ENCODE peak calls at places on chromosome 21, in four cellular contexts. P is HepG2, M is K562, J is H1. W is an unnamed sample.

GRCh38 chr21:31911138-31911907 is 38.5 kb downstream of the HUNK start:
- DNase-seq in P (no peak), M (no peak), J (no peak), W (no peak)

GRCh38 chr21:26515257-26515656 is 57.8 kb downstream of the CYYR1 start:
- DNase-seq in P (no peak), M (no peak), J (no peak), W (no peak)

GRCh38 chr21:29669416-29669815 is 270.4 kb downstream of the GRIK1 start:
- DNase-seq in P (no peak), M (no peak), J (no peak), W (no peak)

GRCh38 chr21:34743831-34744230 is 75.0 kb downstream of the CLIC6 start:
- DNase-seq in P (no peak), M (no peak), J (no peak), W (no peak)

GRCh38 chr21:25967566-25968438 is 202.8 kb downstream of the APP start:
- DNase-seq in P (no peak), M (no peak), J (no peak), W (no peak)

GRCh38 chr21:35198004-35198403 is 148.9 kb upstream of the RUNX1 start:
- DNase-seq in P (no peak), M (no peak), J (no peak), W (no peak)

GRCh38 chr21:14677639-14678179 is 131.6 kb upstream of the SAMSN1 start:
- DNase-seq in P (no peak), M (peak; percentile 83), J (no peak), W (no peak)

GRCh38 chr21:28537371-28538079 is 455.2 kb downstream of the LTN1 start:
- DNase-seq in P (no peak), M (no peak), J (no peak), W (no peak)

GRCh38 chr21:33022828-33023573 is 2.7 kb upstream of the OLIG2 start:
- DNase-seq in P (no peak), M (no peak), J (no peak), W (no peak)

GRCh38 chr21:40546657-40547056 is 300.3 kb downstream of the DSCAM start:
- DNase-seq in P (no peak), M (no peak), J (no peak), W (no peak)

GRCh38 chr21:16330340-16331319 is 600.8 kb downstream of the USP25 start:
- DNase-seq in P (peak; percentile 52), M (peak; percentile 47), J (no peak), W (peak; percentile 16)

GRCh38 chr21:31999810-32000468 is 127.1 kb downstream of the HUNK start:
- DNase-seq in P (no peak), M (no peak), J (no peak), W (no peak)

GRCh38 chr21:29190920-29191319 is 60.5 kb downstream of the MAP3K7CL start:
- DNase-seq in P (peak; percentile 29), M (no peak), J (no peak), W (no peak)

GRCh38 chr21:32918467-32919140 is 107.1 kb upstream of the OLIG2 start:
- DNase-seq in P (no peak), M (no peak), J (no peak), W (no peak)

GRCh38 chr21:44006017-44006624 is 6.0 kb upstream of the TRAPPC10 start:
- DNase-seq in P (no peak), M (no peak), J (no peak), W (no peak)

GRCh38 chr21:32457962-32458361 is 45.5 kb downstream of the EVA1C start:
- DNase-seq in P (no peak), M (no peak), J (no peak), W (no peak)

GRCh38 chr21:15003463-15004135 is 61.2 kb downstream of the NRIP1 start:
- DNase-seq in P (no peak), M (no peak), J (no peak), W (peak; percentile 30)

GRCh38 chr21:31750843-31751242 is 18.9 kb upstream of the SCAF4 start:
- DNase-seq in P (no peak), M (no peak), J (no peak), W (no peak)

GRCh38 chr21:35011681-35012080 is 37.4 kb downstream of the RUNX1 start:
- DNase-seq in P (no peak), M (no peak), J (no peak), W (no peak)

GRCh38 chr21:31594279-31594678 is 65.2 kb upstream of the SOD1 start:
- DNase-seq in P (no peak), M (no peak), J (no peak), W (no peak)

GRCh38 chr21:28439852-28440251 is 552.8 kb downstream of the LTN1 start:
- DNase-seq in P (no peak), M (no peak), J (no peak), W (no peak)

GRCh38 chr21:38295997-38296764 is 39.4 kb downstream of the KCNJ15 start:
- DNase-seq in P (no peak), M (no peak), J (no peak), W (no peak)

GRCh38 chr21:38297871-38298270 is 41.1 kb downstream of the KCNJ15 start:
- DNase-seq in P (no peak), M (no peak), J (no peak), W (no peak)

GRCh38 chr21:38299651-38300050 is 42.9 kb downstream of the KCNJ15 start:
- DNase-seq in P (no peak), M (no peak), J (no peak), W (no peak)

GRCh38 chr21:38298833-38299232 is 42.0 kb downstream of the KCNJ15 start:
- DNase-seq in P (no peak), M (no peak), J (no peak), W (no peak)

DNA sequence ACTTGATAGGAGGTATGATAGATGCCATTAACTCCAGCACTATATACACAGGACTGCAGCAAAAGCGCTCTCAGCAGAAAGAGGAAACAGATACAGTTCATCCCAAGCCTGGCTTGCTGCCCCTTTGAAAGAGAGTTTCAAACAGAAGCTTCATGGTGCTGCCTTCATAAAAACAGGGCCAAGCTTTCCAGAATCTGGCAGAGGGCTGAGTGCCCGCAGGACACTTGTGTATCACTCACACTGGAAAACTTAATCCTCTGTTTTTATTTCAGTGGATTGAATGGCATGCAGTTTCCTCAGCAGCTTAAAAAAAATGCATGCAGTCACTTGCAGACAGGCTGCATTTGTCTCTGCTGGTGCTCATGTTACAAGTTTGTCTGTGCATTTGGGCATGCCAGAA is 40.4 kb downstream of the KCNJ15 start:
- DNase-seq in P (no peak), M (no peak), J (no peak), W (no peak)
- TF ChIP-seq SP1 in P (no peak), M (no peak), J (no peak), W (no peak)

GRCh38 chr21:36282568-36283230 is 37.3 kb upstream of the MORC3 start:
- DNase-seq in P (no peak), M (no peak), J (no peak), W (no peak)
- TF ChIP-seq USF2 in P (no peak), M (no peak), J (no peak), W (no peak)

DNA sequence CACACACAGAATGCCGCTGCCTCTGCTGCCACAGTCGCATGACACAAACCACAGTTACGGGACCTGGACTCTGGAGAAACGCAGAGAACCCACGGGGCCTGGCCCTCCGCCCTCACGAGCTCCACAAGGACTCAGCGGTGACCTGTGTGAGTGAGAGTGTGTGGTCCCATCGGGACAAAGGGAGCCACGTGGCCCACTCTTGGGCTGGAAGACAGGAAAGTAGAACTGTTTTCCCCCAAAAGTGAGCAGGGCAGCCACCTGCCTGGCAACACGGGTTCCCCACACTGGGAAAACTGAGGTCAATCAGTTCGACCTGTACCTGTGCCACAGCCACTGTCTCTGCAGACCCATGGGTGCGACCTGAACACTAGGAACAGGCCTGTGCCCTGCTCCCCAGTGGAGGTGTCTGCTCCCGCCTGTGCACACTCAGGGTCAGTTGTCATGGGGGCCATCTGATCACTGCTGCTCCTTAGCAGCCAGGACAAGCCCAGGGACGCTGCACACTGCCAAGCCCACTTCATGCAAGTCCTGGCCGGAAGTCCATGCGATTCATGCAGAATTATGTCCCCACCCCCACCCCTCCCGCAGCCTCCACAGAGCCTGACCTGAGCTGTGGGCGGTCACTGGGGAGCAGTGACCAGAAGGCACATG is 54.4 kb upstream of the ADARB1 start:
- DNase-seq in P (no peak), M (no peak), J (no peak), W (peak; percentile 9)
- TF ChIP-seq SP1 in P (no peak), M (no peak), J (no peak), W (no peak)

GRCh38 chr21:42088148-42088547 is 17.0 kb downstream of the UMODL1 start:
- DNase-seq in P (no peak), M (no peak), J (no peak), W (no peak)
- TF ChIP-seq USF2 in P (no peak), M (no peak), J (no peak), W (no peak)

DNA sequence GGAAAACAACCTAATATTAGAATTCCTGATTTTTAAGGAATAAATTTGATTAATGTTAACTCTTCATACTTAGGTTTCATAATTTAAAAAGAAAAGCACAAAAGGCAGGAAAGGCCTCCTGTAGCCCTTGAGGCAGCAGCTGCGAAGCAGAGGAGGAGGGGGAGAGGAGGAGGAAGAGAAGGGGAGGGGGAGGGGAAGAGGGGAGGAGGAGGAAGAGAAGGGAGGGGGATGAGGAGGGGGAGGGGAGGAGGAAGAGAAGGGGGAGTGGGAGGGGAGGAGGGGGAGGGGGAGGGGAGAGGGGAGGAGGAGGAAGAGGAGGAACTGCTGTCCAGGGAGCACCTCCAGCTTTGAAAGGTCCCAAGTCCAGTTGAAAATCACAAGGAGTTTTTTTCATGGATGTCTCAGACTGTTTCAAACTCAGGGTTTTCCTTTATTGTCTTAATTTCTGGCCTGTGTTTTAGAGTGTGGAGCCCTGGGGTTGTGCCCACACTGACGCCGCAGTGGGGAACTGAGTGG is 35.1 kb upstream of the DIP2A start:
- DNase-seq in P (no peak), M (peak; percentile 29), J (no peak), W (no peak)
- TF ChIP-seq SP1 in P (no peak), M (no peak), J (no peak), W (no peak)

GRCh38 chr21:24895885-24896734 is 711.2 kb downstream of the MRPL39 start:
- DNase-seq in P (no peak), M (peak; percentile 2), J (no peak), W (peak; percentile 11)
- TF ChIP-seq USF2 in P (no peak), M (no peak), J (no peak), W (no peak)